ENCODE peak calls at places on chromosome 19, in seven cellular contexts. One of them, this sample, is unnamed.

GRCh38 chr19:17847538-17848366 is at the start of gene JAK3:
- DNase-seq in stimulated activated CD8-positive, alpha-beta memory T cell treated with anti-CD3 and anti-CD28 coated beads, Interleukin-7, amount 100 ng/mL, for 24 hours: peak; percentile 79
- DNase-seq in cardiac muscle cell: peak; percentile 89
- DNase-seq in stimulated activated CD4-positive, alpha-beta T cell treated with anti-CD3 and anti-CD28 coated beads, Interleukin-2, amount 100 ng/mL, for 48 hours: peak; percentile 83
- DNase-seq in AG04450: no peak
- DNase-seq in CD8-positive, alpha-beta T cell: peak; percentile 78
- DNase-seq in A549: no peak
- DNase-seq in this sample: no peak

GRCh38 chr19:11251650-11252314 is 10.5 kb downstream of the DOCK6 start:
- DNase-seq in stimulated activated CD4-positive, alpha-beta T cell treated with anti-CD3 and anti-CD28 coated beads, Interleukin-2, amount 100 ng/mL, for 48 hours: no peak
- DNase-seq in AG04450: no peak
- DNase-seq in cardiac muscle cell: no peak
- DNase-seq in stimulated activated CD8-positive, alpha-beta memory T cell treated with anti-CD3 and anti-CD28 coated beads, Interleukin-7, amount 100 ng/mL, for 24 hours: no peak
- DNase-seq in CD8-positive, alpha-beta T cell: no peak
- DNase-seq in A549: no peak
- DNase-seq in this sample: no peak

GRCh38 chr19:1365964-1366695 is 17.6 kb upstream of the NDUFS7 start:
- DNase-seq in A549: no peak
- DNase-seq in cardiac muscle cell: no peak
- DNase-seq in CD8-positive, alpha-beta T cell: no peak
- DNase-seq in stimulated activated CD4-positive, alpha-beta T cell treated with anti-CD3 and anti-CD28 coated beads, Interleukin-2, amount 100 ng/mL, for 48 hours: no peak
- DNase-seq in stimulated activated CD8-positive, alpha-beta memory T cell treated with anti-CD3 and anti-CD28 coated beads, Interleukin-7, amount 100 ng/mL, for 24 hours: no peak
- DNase-seq in AG04450: no peak
- DNase-seq in this sample: no peak

GRCh38 chr19:55654833-55655647 is at the start of gene U2AF2:
- DNase-seq in stimulated activated CD8-positive, alpha-beta memory T cell treated with anti-CD3 and anti-CD28 coated beads, Interleukin-7, amount 100 ng/mL, for 24 hours: peak; percentile 95
- DNase-seq in cardiac muscle cell: peak; percentile 95
- DNase-seq in A549: peak; percentile 85
- DNase-seq in CD8-positive, alpha-beta T cell: peak; percentile 98
- DNase-seq in AG04450: peak; percentile 84
- DNase-seq in stimulated activated CD4-positive, alpha-beta T cell treated with anti-CD3 and anti-CD28 coated beads, Interleukin-2, amount 100 ng/mL, for 48 hours: peak; percentile 97
- DNase-seq in this sample: peak; percentile 96

GRCh38 chr19:10699650-10700335 is 1.4 kb upstream of the QTRT1 start:
- DNase-seq in AG04450: peak; percentile 23
- DNase-seq in A549: peak; percentile 40
- DNase-seq in cardiac muscle cell: peak; percentile 72
- DNase-seq in stimulated activated CD4-positive, alpha-beta T cell treated with anti-CD3 and anti-CD28 coated beads, Interleukin-2, amount 100 ng/mL, for 48 hours: peak; percentile 73
- DNase-seq in stimulated activated CD8-positive, alpha-beta memory T cell treated with anti-CD3 and anti-CD28 coated beads, Interleukin-7, amount 100 ng/mL, for 24 hours: peak; percentile 56
- DNase-seq in CD8-positive, alpha-beta T cell: peak; percentile 72
- DNase-seq in this sample: peak; percentile 57

GRCh38 chr19:35528218-35529038 is at the start of gene SBSN:
- DNase-seq in cardiac muscle cell: peak; percentile 79
- DNase-seq in AG04450: no peak
- DNase-seq in CD8-positive, alpha-beta T cell: no peak
- DNase-seq in stimulated activated CD8-positive, alpha-beta memory T cell treated with anti-CD3 and anti-CD28 coated beads, Interleukin-7, amount 100 ng/mL, for 24 hours: no peak
- DNase-seq in A549: no peak
- DNase-seq in stimulated activated CD4-positive, alpha-beta T cell treated with anti-CD3 and anti-CD28 coated beads, Interleukin-2, amount 100 ng/mL, for 48 hours: no peak
- DNase-seq in this sample: no peak

GRCh38 chr19:7522923-7523667 is 671 bp downstream of the MCOLN1 start:
- DNase-seq in stimulated activated CD4-positive, alpha-beta T cell treated with anti-CD3 and anti-CD28 coated beads, Interleukin-2, amount 100 ng/mL, for 48 hours: no peak
- DNase-seq in cardiac muscle cell: peak; percentile 47
- DNase-seq in A549: no peak
- DNase-seq in stimulated activated CD8-positive, alpha-beta memory T cell treated with anti-CD3 and anti-CD28 coated beads, Interleukin-7, amount 100 ng/mL, for 24 hours: no peak
- DNase-seq in CD8-positive, alpha-beta T cell: no peak
- DNase-seq in AG04450: no peak
- DNase-seq in this sample: no peak

GRCh38 chr19:4301590-4302237 is 475 bp downstream of the TMIGD2 start:
- DNase-seq in stimulated activated CD8-positive, alpha-beta memory T cell treated with anti-CD3 and anti-CD28 coated beads, Interleukin-7, amount 100 ng/mL, for 24 hours: no peak
- DNase-seq in A549: no peak
- DNase-seq in stimulated activated CD4-positive, alpha-beta T cell treated with anti-CD3 and anti-CD28 coated beads, Interleukin-2, amount 100 ng/mL, for 48 hours: no peak
- DNase-seq in AG04450: no peak
- DNase-seq in CD8-positive, alpha-beta T cell: no peak
- DNase-seq in cardiac muscle cell: no peak
- DNase-seq in this sample: no peak

GRCh38 chr19:55206664-55207500 is 2.4 kb downstream of the PTPRH start:
- DNase-seq in stimulated activated CD8-positive, alpha-beta memory T cell treated with anti-CD3 and anti-CD28 coated beads, Interleukin-7, amount 100 ng/mL, for 24 hours: peak; percentile 34
- DNase-seq in cardiac muscle cell: peak; percentile 97
- DNase-seq in stimulated activated CD4-positive, alpha-beta T cell treated with anti-CD3 and anti-CD28 coated beads, Interleukin-2, amount 100 ng/mL, for 48 hours: peak; percentile 29
- DNase-seq in AG04450: peak; percentile 59
- DNase-seq in CD8-positive, alpha-beta T cell: peak; percentile 15
- DNase-seq in A549: peak; percentile 100
- DNase-seq in this sample: peak; percentile 91

GRCh38 chr19:16015805-16016173 is 60.5 kb upstream of the TPM4 start:
- DNase-seq in AG04450: no peak
- DNase-seq in A549: no peak
- DNase-seq in stimulated activated CD4-positive, alpha-beta T cell treated with anti-CD3 and anti-CD28 coated beads, Interleukin-2, amount 100 ng/mL, for 48 hours: no peak
- DNase-seq in stimulated activated CD8-positive, alpha-beta memory T cell treated with anti-CD3 and anti-CD28 coated beads, Interleukin-7, amount 100 ng/mL, for 24 hours: no peak
- DNase-seq in cardiac muscle cell: no peak
- DNase-seq in CD8-positive, alpha-beta T cell: no peak
- DNase-seq in this sample: no peak

GRCh38 chr19:10288662-10289166 is 1.0 kb upstream of the ICAM5 start:
- DNase-seq in A549: peak; percentile 85
- DNase-seq in stimulated activated CD4-positive, alpha-beta T cell treated with anti-CD3 and anti-CD28 coated beads, Interleukin-2, amount 100 ng/mL, for 48 hours: peak; percentile 41
- DNase-seq in AG04450: no peak
- DNase-seq in stimulated activated CD8-positive, alpha-beta memory T cell treated with anti-CD3 and anti-CD28 coated beads, Interleukin-7, amount 100 ng/mL, for 24 hours: no peak
- DNase-seq in cardiac muscle cell: peak; percentile 55
- DNase-seq in CD8-positive, alpha-beta T cell: peak; percentile 24
- DNase-seq in this sample: peak; percentile 82

GRCh38 chr19:5250127-5250659 is 90.4 kb downstream of the PTPRS start:
- DNase-seq in AG04450: no peak
- DNase-seq in CD8-positive, alpha-beta T cell: no peak
- DNase-seq in A549: no peak
- DNase-seq in stimulated activated CD4-positive, alpha-beta T cell treated with anti-CD3 and anti-CD28 coated beads, Interleukin-2, amount 100 ng/mL, for 48 hours: no peak
- DNase-seq in stimulated activated CD8-positive, alpha-beta memory T cell treated with anti-CD3 and anti-CD28 coated beads, Interleukin-7, amount 100 ng/mL, for 24 hours: no peak
- DNase-seq in cardiac muscle cell: no peak
- DNase-seq in this sample: no peak

GRCh38 chr19:34217952-34218817 is 36.2 kb upstream of the GARRE1 start:
- DNase-seq in cardiac muscle cell: peak; percentile 91
- DNase-seq in stimulated activated CD8-positive, alpha-beta memory T cell treated with anti-CD3 and anti-CD28 coated beads, Interleukin-7, amount 100 ng/mL, for 24 hours: no peak
- DNase-seq in stimulated activated CD4-positive, alpha-beta T cell treated with anti-CD3 and anti-CD28 coated beads, Interleukin-2, amount 100 ng/mL, for 48 hours: peak; percentile 53
- DNase-seq in CD8-positive, alpha-beta T cell: peak; percentile 71
- DNase-seq in A549: no peak
- DNase-seq in AG04450: peak; percentile 93
- DNase-seq in this sample: no peak

GRCh38 chr19:15810335-15810734 is 5.1 kb downstream of the OR10H1 start:
- DNase-seq in A549: no peak
- DNase-seq in stimulated activated CD4-positive, alpha-beta T cell treated with anti-CD3 and anti-CD28 coated beads, Interleukin-2, amount 100 ng/mL, for 48 hours: no peak
- DNase-seq in AG04450: no peak
- DNase-seq in cardiac muscle cell: peak; percentile 0
- DNase-seq in stimulated activated CD8-positive, alpha-beta memory T cell treated with anti-CD3 and anti-CD28 coated beads, Interleukin-7, amount 100 ng/mL, for 24 hours: no peak
- DNase-seq in CD8-positive, alpha-beta T cell: no peak
- DNase-seq in this sample: no peak

GRCh38 chr19:32691952-32692726 is 518 bp downstream of the NUDT19 start:
- DNase-seq in A549: no peak
- DNase-seq in cardiac muscle cell: peak; percentile 82
- DNase-seq in AG04450: no peak
- DNase-seq in CD8-positive, alpha-beta T cell: peak; percentile 56
- DNase-seq in stimulated activated CD8-positive, alpha-beta memory T cell treated with anti-CD3 and anti-CD28 coated beads, Interleukin-7, amount 100 ng/mL, for 24 hours: no peak
- DNase-seq in stimulated activated CD4-positive, alpha-beta T cell treated with anti-CD3 and anti-CD28 coated beads, Interleukin-2, amount 100 ng/mL, for 48 hours: peak; percentile 37
- DNase-seq in this sample: peak; percentile 66

GRCh38 chr19:45104658-45105384 is 11.8 kb downstream of the PPP1R37 start:
- DNase-seq in stimulated activated CD8-positive, alpha-beta memory T cell treated with anti-CD3 and anti-CD28 coated beads, Interleukin-7, amount 100 ng/mL, for 24 hours: no peak
- DNase-seq in CD8-positive, alpha-beta T cell: no peak
- DNase-seq in AG04450: no peak
- DNase-seq in A549: no peak
- DNase-seq in cardiac muscle cell: no peak
- DNase-seq in stimulated activated CD4-positive, alpha-beta T cell treated with anti-CD3 and anti-CD28 coated beads, Interleukin-2, amount 100 ng/mL, for 48 hours: no peak
- DNase-seq in this sample: no peak

GRCh38 chr19:51546107-51546649 is 14.7 kb upstream of the SIGLEC6 start:
- DNase-seq in AG04450: no peak
- DNase-seq in cardiac muscle cell: no peak
- DNase-seq in stimulated activated CD4-positive, alpha-beta T cell treated with anti-CD3 and anti-CD28 coated beads, Interleukin-2, amount 100 ng/mL, for 48 hours: no peak
- DNase-seq in A549: no peak
- DNase-seq in stimulated activated CD8-positive, alpha-beta memory T cell treated with anti-CD3 and anti-CD28 coated beads, Interleukin-7, amount 100 ng/mL, for 24 hours: no peak
- DNase-seq in CD8-positive, alpha-beta T cell: no peak
- DNase-seq in this sample: no peak

GRCh38 chr19:21164541-21164940 is 22.7 kb downstream of the ZNF431 start:
- DNase-seq in CD8-positive, alpha-beta T cell: no peak
- DNase-seq in AG04450: no peak
- DNase-seq in cardiac muscle cell: no peak
- DNase-seq in stimulated activated CD8-positive, alpha-beta memory T cell treated with anti-CD3 and anti-CD28 coated beads, Interleukin-7, amount 100 ng/mL, for 24 hours: no peak
- DNase-seq in stimulated activated CD4-positive, alpha-beta T cell treated with anti-CD3 and anti-CD28 coated beads, Interleukin-2, amount 100 ng/mL, for 48 hours: no peak
- DNase-seq in A549: no peak
- DNase-seq in this sample: no peak

GRCh38 chr19:50724522-50725217 is 1.5 kb downstream of the CLEC11A start:
- DNase-seq in stimulated activated CD8-positive, alpha-beta memory T cell treated with anti-CD3 and anti-CD28 coated beads, Interleukin-7, amount 100 ng/mL, for 24 hours: peak; percentile 93
- DNase-seq in cardiac muscle cell: peak; percentile 100
- DNase-seq in A549: peak; percentile 99
- DNase-seq in stimulated activated CD4-positive, alpha-beta T cell treated with anti-CD3 and anti-CD28 coated beads, Interleukin-2, amount 100 ng/mL, for 48 hours: peak; percentile 92
- DNase-seq in CD8-positive, alpha-beta T cell: peak; percentile 97
- DNase-seq in AG04450: peak; percentile 99
- DNase-seq in this sample: peak; percentile 97

GRCh38 chr19:55596304-55596703 is 3.0 kb downstream of the FIZ1 start:
- DNase-seq in CD8-positive, alpha-beta T cell: no peak
- DNase-seq in stimulated activated CD4-positive, alpha-beta T cell treated with anti-CD3 and anti-CD28 coated beads, Interleukin-2, amount 100 ng/mL, for 48 hours: no peak
- DNase-seq in cardiac muscle cell: no peak
- DNase-seq in A549: no peak
- DNase-seq in stimulated activated CD8-positive, alpha-beta memory T cell treated with anti-CD3 and anti-CD28 coated beads, Interleukin-7, amount 100 ng/mL, for 24 hours: no peak
- DNase-seq in AG04450: no peak
- DNase-seq in this sample: no peak

GRCh38 chr19:55651236-55651635 is 3.2 kb downstream of the CCDC106 start:
- DNase-seq in stimulated activated CD8-positive, alpha-beta memory T cell treated with anti-CD3 and anti-CD28 coated beads, Interleukin-7, amount 100 ng/mL, for 24 hours: no peak
- DNase-seq in CD8-positive, alpha-beta T cell: no peak
- DNase-seq in A549: no peak
- DNase-seq in stimulated activated CD4-positive, alpha-beta T cell treated with anti-CD3 and anti-CD28 coated beads, Interleukin-2, amount 100 ng/mL, for 48 hours: no peak
- DNase-seq in AG04450: no peak
- DNase-seq in cardiac muscle cell: no peak
- DNase-seq in this sample: no peak

GRCh38 chr19:36051637-36052036 is 2.4 kb downstream of the THAP8 start:
- DNase-seq in AG04450: no peak
- DNase-seq in CD8-positive, alpha-beta T cell: no peak
- DNase-seq in stimulated activated CD4-positive, alpha-beta T cell treated with anti-CD3 and anti-CD28 coated beads, Interleukin-2, amount 100 ng/mL, for 48 hours: no peak
- DNase-seq in A549: no peak
- DNase-seq in cardiac muscle cell: no peak
- DNase-seq in stimulated activated CD8-positive, alpha-beta memory T cell treated with anti-CD3 and anti-CD28 coated beads, Interleukin-7, amount 100 ng/mL, for 24 hours: no peak
- DNase-seq in this sample: peak; percentile 31

GRCh38 chr19:2356036-2356646 is 3.9 kb upstream of the TMPRSS9 start:
- DNase-seq in A549: no peak
- DNase-seq in stimulated activated CD4-positive, alpha-beta T cell treated with anti-CD3 and anti-CD28 coated beads, Interleukin-2, amount 100 ng/mL, for 48 hours: no peak
- DNase-seq in AG04450: no peak
- DNase-seq in stimulated activated CD8-positive, alpha-beta memory T cell treated with anti-CD3 and anti-CD28 coated beads, Interleukin-7, amount 100 ng/mL, for 24 hours: no peak
- DNase-seq in CD8-positive, alpha-beta T cell: no peak
- DNase-seq in cardiac muscle cell: no peak
- DNase-seq in this sample: no peak

GRCh38 chr19:18086590-18087138 is at the start of gene IL12RB1:
- DNase-seq in stimulated activated CD4-positive, alpha-beta T cell treated with anti-CD3 and anti-CD28 coated beads, Interleukin-2, amount 100 ng/mL, for 48 hours: peak; percentile 42
- DNase-seq in cardiac muscle cell: no peak
- DNase-seq in A549: no peak
- DNase-seq in AG04450: no peak
- DNase-seq in CD8-positive, alpha-beta T cell: peak; percentile 53
- DNase-seq in stimulated activated CD8-positive, alpha-beta memory T cell treated with anti-CD3 and anti-CD28 coated beads, Interleukin-7, amount 100 ng/mL, for 24 hours: no peak
- DNase-seq in this sample: no peak

GRCh38 chr19:35446194-35446593 is 1.9 kb upstream of the FFAR2 start:
- DNase-seq in stimulated activated CD4-positive, alpha-beta T cell treated with anti-CD3 and anti-CD28 coated beads, Interleukin-2, amount 100 ng/mL, for 48 hours: no peak
- DNase-seq in CD8-positive, alpha-beta T cell: peak; percentile 30
- DNase-seq in A549: no peak
- DNase-seq in AG04450: no peak
- DNase-seq in cardiac muscle cell: peak; percentile 87
- DNase-seq in stimulated activated CD8-positive, alpha-beta memory T cell treated with anti-CD3 and anti-CD28 coated beads, Interleukin-7, amount 100 ng/mL, for 24 hours: no peak
- DNase-seq in this sample: no peak

GRCh38 chr19:13902993-13903555 is 2.8 kb downstream of the BRME1 start:
- DNase-seq in stimulated activated CD4-positive, alpha-beta T cell treated with anti-CD3 and anti-CD28 coated beads, Interleukin-2, amount 100 ng/mL, for 48 hours: no peak
- DNase-seq in stimulated activated CD8-positive, alpha-beta memory T cell treated with anti-CD3 and anti-CD28 coated beads, Interleukin-7, amount 100 ng/mL, for 24 hours: no peak
- DNase-seq in CD8-positive, alpha-beta T cell: no peak
- DNase-seq in cardiac muscle cell: peak; percentile 15
- DNase-seq in AG04450: no peak
- DNase-seq in A549: no peak
- DNase-seq in this sample: peak; percentile 26